ENCODE peak calls at places on chromosomes 6 and 20, in nine cellular contexts. X, M, B, V, F, U, Q, P and I are unnamed samples.

GRCh38 chr20:47274449-47275108 is 81.9 kb downstream of the ZMYND8 start:
- DNase-seq in P (no peak), M (no peak), X (peak; percentile 97), U (no peak), Q (no peak), F (no peak), B (no peak), V (no peak), I (no peak)

GRCh38 chr6:84508981-84509380 is 255.4 kb downstream of the TBX18 start:
- DNase-seq in P (no peak), F (no peak), V (no peak), Q (no peak), X (peak; percentile 58), U (no peak), M (no peak), B (no peak), I (no peak)

GRCh38 chr6:108651781-108652227 is 91.1 kb downstream of the FOXO3 start:
- DNase-seq in M (no peak), B (peak; percentile 29), F (no peak), Q (peak; percentile 36), U (peak; percentile 65), X (peak; percentile 92), V (peak; percentile 79), P (no peak), I (no peak)

GRCh38 chr20:56627122-56628014 is 1.7 kb upstream of the TFAP2C start:
- DNase-seq in M (no peak), P (no peak), Q (no peak), X (no peak), V (no peak), B (no peak), U (no peak), F (no peak), I (no peak)

GRCh38 chr6:4319992-4320683 is 184.8 kb upstream of the ECI2 start:
- DNase-seq in Q (no peak), X (peak; percentile 76), U (no peak), F (no peak), M (no peak), B (no peak), V (no peak), P (no peak), I (peak; percentile 81)

GRCh38 chr6:34237722-34238506 is 1.2 kb downstream of the HMGA1 start:
- DNase-seq in U (no peak), P (peak; percentile 69), V (no peak), F (peak; percentile 82), X (no peak), Q (no peak), M (no peak), B (peak; percentile 35), I (peak; percentile 70)

GRCh38 chr6:11381801-11382513 is 149.5 kb upstream of the NEDD9 start:
- DNase-seq in P (no peak), U (no peak), Q (no peak), F (no peak), M (peak; percentile 25), X (no peak), B (no peak), V (no peak), I (no peak)

GRCh38 chr20:5843054-5843731 is 93.0 kb downstream of the SHLD1 start:
- DNase-seq in U (no peak), Q (no peak), V (peak; percentile 36), X (peak; percentile 42), B (no peak), P (no peak), F (no peak), M (no peak), I (no peak)

GRCh38 chr6:138430361-138431145 is 26.5 kb downstream of the HEBP2 start:
- DNase-seq in Q (peak; percentile 68), X (no peak), U (no peak), V (no peak), B (no peak), M (no peak), F (no peak), P (peak; percentile 71), I (no peak)

GRCh38 chr6:160692369-160692959 is 9.6 kb upstream of the PLG start:
- DNase-seq in F (no peak), Q (no peak), X (no peak), V (no peak), M (no peak), B (no peak), P (no peak), U (no peak), I (no peak)

GRCh38 chr6:144063744-144064401 is 31.5 kb downstream of the SF3B5 start:
- DNase-seq in M (peak; percentile 82), V (peak; percentile 85), F (peak; percentile 94), P (peak; percentile 93), Q (peak; percentile 85), U (peak; percentile 84), B (peak; percentile 51), X (peak; percentile 19), I (peak; percentile 75)

GRCh38 chr6:100664274-100665040 is 199.7 kb upstream of the SIM1 start:
- DNase-seq in X (peak; percentile 33), Q (no peak), P (no peak), B (no peak), U (no peak), V (no peak), F (no peak), M (no peak), I (no peak)

GRCh38 chr6:3621411-3621810 is 130.1 kb downstream of the PXDC1 start:
- DNase-seq in P (no peak), X (no peak), U (no peak), Q (no peak), V (no peak), B (no peak), M (no peak), F (peak; percentile 78), I (no peak)

GRCh38 chr20:23446505-23446904 is 6.2 kb downstream of the CST11 start:
- DNase-seq in F (no peak), V (no peak), Q (peak; percentile 47), B (peak; percentile 48), P (peak; percentile 70), M (peak; percentile 59), X (peak; percentile 48), U (no peak), I (peak; percentile 63)

GRCh38 chr6:46652232-46652602 is 401 bp downstream of the CYP39A1 start:
- DNase-seq in P (no peak), F (no peak), V (no peak), B (no peak), X (no peak), M (no peak), U (no peak), Q (no peak), I (peak; percentile 1)

GRCh38 chr6:7136859-7137334 is 29.1 kb downstream of the RREB1 start:
- DNase-seq in M (peak; percentile 16), V (no peak), U (no peak), Q (no peak), X (no peak), F (no peak), B (no peak), P (no peak), I (no peak)

GRCh38 chr20:47762699-47763098 is 22.6 kb downstream of the SULF2 start:
- DNase-seq in V (no peak), Q (no peak), M (no peak), B (no peak), U (no peak), X (peak; percentile 66), P (no peak), F (no peak), I (no peak)

GRCh38 chr20:58639182-58640146 is 11.6 kb upstream of the STX16 start:
- DNase-seq in B (no peak), X (no peak), V (no peak), U (peak; percentile 5), F (no peak), Q (no peak), P (no peak), M (peak; percentile 11), I (no peak)

GRCh38 chr20:10622657-10623418 is 51.0 kb downstream of the JAG1 start:
- DNase-seq in M (peak; percentile 21), P (no peak), Q (peak; percentile 34), U (peak; percentile 73), V (no peak), F (no peak), X (peak; percentile 91), B (peak; percentile 70), I (no peak)

GRCh38 chr6:163588211-163588919 is 173.8 kb downstream of the QKI start:
- DNase-seq in U (no peak), V (no peak), P (no peak), B (no peak), M (no peak), F (no peak), Q (no peak), X (peak; percentile 55), I (no peak)

GRCh38 chr6:25404693-25405169 is 125.6 kb downstream of the CARMIL1 start:
- DNase-seq in P (no peak), F (no peak), Q (no peak), M (no peak), B (no peak), V (no peak), X (no peak), U (no peak), I (no peak)

GRCh38 chr20:26208296-26209091 is 511.8 kb upstream of the ZNF337 start:
- DNase-seq in X (peak; percentile 10), B (no peak), U (no peak), M (no peak), V (no peak), P (peak; percentile 62), Q (no peak), F (no peak), I (no peak)

GRCh38 chr6:131372535-131372934 is 200.5 kb upstream of the ARG1 start:
- DNase-seq in V (no peak), B (no peak), M (no peak), U (no peak), X (peak; percentile 62), P (no peak), F (peak; percentile 72), Q (no peak), I (no peak)

GRCh38 chr6:5737460-5737859 is 269.3 kb downstream of the NRN1 start:
- DNase-seq in P (no peak), U (no peak), V (no peak), F (no peak), Q (no peak), B (no peak), X (no peak), M (no peak), I (no peak)
- H3K4me1 ChIP-seq in P (no peaks in the 10 kb centered on the region), U (no peaks in the 10 kb centered on the region), V (no peaks in the 10 kb centered on the region), F (no peaks in the 10 kb centered on the region), Q (no peaks in the 10 kb centered on the region), B (no peaks in the 10 kb centered on the region), X (no peaks in the 10 kb centered on the region), M (no peaks in the 10 kb centered on the region), I (no peaks in the 10 kb centered on the region)

GRCh38 chr6:129307845-129308244 is 402.1 kb downstream of the ARHGAP18 start:
- DNase-seq in Q (no peak), X (no peak), M (no peak), B (no peak), V (no peak), U (no peak), P (no peak), F (no peak), I (no peak)
- H3K4me3 ChIP-seq in Q (no peak overlapping the region), X (no peak overlapping the region), M (no peak overlapping the region), B (no peak overlapping the region), V (no peak overlapping the region), U (no peak overlapping the region), P (no peak overlapping the region), F (no peak overlapping the region), I (no peak overlapping the region)

GRCh38 chr20:46168438-46168837 is 50.3 kb downstream of the CD40 start:
- DNase-seq in M (no peak), V (no peak), P (no peak), X (no peak), U (no peak), B (no peak), F (no peak), Q (no peak), I (no peak)
- H3K27me3 ChIP-seq in M (peaks cover 1% of the 10 kb centered on the region), V (no peaks in the 10 kb centered on the region), P (peaks cover 2% of the 10 kb centered on the region), X (peaks cover 14% of the 10 kb centered on the region), U (no peaks in the 10 kb centered on the region), B (no peaks in the 10 kb centered on the region), F (no peaks in the 10 kb centered on the region), Q (peaks cover 75% of the 10 kb centered on the region), I (peaks cover 30% of the 10 kb centered on the region)

GRCh38 chr20:62678553-62678952 is 30.1 kb upstream of the NTSR1 start:
- DNase-seq in B (no peak), P (no peak), V (no peak), M (no peak), F (no peak), X (no peak), U (no peak), Q (no peak), I (no peak)
- H3K4me1 ChIP-seq in B (no peaks in the 10 kb centered on the region), P (no peaks in the 10 kb centered on the region), V (no peaks in the 10 kb centered on the region), M (no peaks in the 10 kb centered on the region), F (no peaks in the 10 kb centered on the region), X (peaks cover 2% of the 10 kb centered on the region), U (no peaks in the 10 kb centered on the region), Q (no peaks in the 10 kb centered on the region), I (no peaks in the 10 kb centered on the region)